ENCODE peak calls at places on chromosome 20, in four cellular contexts. One of them, this sample, is unnamed.

GRCh38 chr20:58797371-58798050 is 53.2 kb downstream of the GNAS-AS1 start:
- DNase-seq in left ventricle myocardium inferior: no peak
- DNase-seq in A549: no peak
- DNase-seq in heart left ventricle: no peak
- DNase-seq in this sample: no peak

GRCh38 chr20:59753836-59754235 is 149.5 kb downstream of the PHACTR3 start:
- DNase-seq in left ventricle myocardium inferior: no peak
- DNase-seq in A549: no peak
- DNase-seq in heart left ventricle: no peak
- DNase-seq in this sample: no peak

GRCh38 chr20:63748356-63749270 is 9.0 kb downstream of the SLC2A4RG start:
- DNase-seq in left ventricle myocardium inferior: no peak
- DNase-seq in A549: no peak
- DNase-seq in heart left ventricle: peak; percentile 31
- DNase-seq in this sample: no peak

GRCh38 chr20:48787861-48788375 is 39.9 kb downstream of the PREX1 start:
- DNase-seq in left ventricle myocardium inferior: no peak
- DNase-seq in A549: peak; percentile 28
- DNase-seq in heart left ventricle: no peak
- DNase-seq in this sample: peak; percentile 55

GRCh38 chr20:10927011-10927583 is 253.3 kb upstream of the JAG1 start:
- DNase-seq in left ventricle myocardium inferior: no peak
- DNase-seq in A549: no peak
- DNase-seq in heart left ventricle: no peak
- DNase-seq in this sample: no peak

GRCh38 chr20:4797275-4797674 is 75.6 kb downstream of the PRND start:
- DNase-seq in left ventricle myocardium inferior: no peak
- DNase-seq in A549: no peak
- DNase-seq in heart left ventricle: no peak
- DNase-seq in this sample: no peak

GRCh38 chr20:23362392-23363256 is 642 bp downstream of the GZF1 start:
- DNase-seq in left ventricle myocardium inferior: peak; percentile 51
- DNase-seq in A549: no peak
- DNase-seq in heart left ventricle: peak; percentile 66
- DNase-seq in this sample: peak; percentile 69

GRCh38 chr20:19918965-19919329 is 98.2 kb upstream of the NAA20 start:
- DNase-seq in left ventricle myocardium inferior: no peak
- DNase-seq in A549: no peak
- DNase-seq in heart left ventricle: no peak
- DNase-seq in this sample: no peak

GRCh38 chr20:3842332-3842930 is 4.2 kb upstream of the MAVS start:
- DNase-seq in left ventricle myocardium inferior: no peak
- DNase-seq in A549: no peak
- DNase-seq in heart left ventricle: no peak
- DNase-seq in this sample: no peak

GRCh38 chr20:15930324-15931305 is 642.6 kb downstream of the KIF16B start:
- DNase-seq in left ventricle myocardium inferior: no peak
- DNase-seq in A549: peak; percentile 43
- DNase-seq in heart left ventricle: no peak
- DNase-seq in this sample: peak; percentile 64

GRCh38 chr20:46255440-46256104 is 52.7 kb downstream of the CDH22 start:
- DNase-seq in left ventricle myocardium inferior: peak; percentile 78
- DNase-seq in A549: peak; percentile 31
- DNase-seq in heart left ventricle: peak; percentile 81
- DNase-seq in this sample: peak; percentile 86

DNA sequence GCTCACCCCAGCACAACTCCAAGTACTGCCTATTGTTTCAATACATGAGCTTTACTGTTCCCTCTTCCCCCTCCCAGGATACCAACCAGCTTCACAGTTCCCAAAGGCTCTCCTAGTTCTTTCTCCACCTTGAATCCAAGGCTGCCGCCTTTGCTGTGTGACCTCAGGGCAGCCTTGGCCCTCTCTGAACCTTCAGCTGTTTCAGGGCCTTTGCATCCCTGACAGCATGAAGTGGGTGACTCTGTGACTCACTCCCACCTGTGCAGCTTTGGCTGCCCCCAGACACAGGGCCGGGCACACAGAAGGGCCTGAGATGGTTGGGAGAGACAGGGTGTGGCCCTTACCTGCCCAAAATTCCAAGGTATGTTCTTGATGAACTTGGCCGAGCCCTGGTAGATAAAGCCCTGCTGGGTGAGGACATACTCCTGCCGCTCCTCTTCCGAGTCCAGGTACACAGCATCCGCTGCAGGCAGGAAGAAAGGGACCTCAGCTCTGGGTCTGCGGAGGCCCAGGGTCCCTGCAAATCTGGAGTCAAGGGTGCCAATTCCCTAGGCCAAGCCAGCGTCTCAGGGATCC is 14.4 kb downstream of the TGM2 start:
- DNase-seq in left ventricle myocardium inferior: no peak
- DNase-seq in A549: no peak
- DNase-seq in heart left ventricle: no peak
- DNase-seq in this sample: no peak
- H3K4me1 ChIP-seq in left ventricle myocardium inferior: peaks cover 72% of the 10 kb centered on the region
- H3K4me1 ChIP-seq in A549: peaks cover 73% of the 10 kb centered on the region
- H3K4me1 ChIP-seq in heart left ventricle: peaks cover 46% of the 10 kb centered on the region
- H3K4me1 ChIP-seq in this sample: peaks cover 16% of the 10 kb centered on the region

DNA sequence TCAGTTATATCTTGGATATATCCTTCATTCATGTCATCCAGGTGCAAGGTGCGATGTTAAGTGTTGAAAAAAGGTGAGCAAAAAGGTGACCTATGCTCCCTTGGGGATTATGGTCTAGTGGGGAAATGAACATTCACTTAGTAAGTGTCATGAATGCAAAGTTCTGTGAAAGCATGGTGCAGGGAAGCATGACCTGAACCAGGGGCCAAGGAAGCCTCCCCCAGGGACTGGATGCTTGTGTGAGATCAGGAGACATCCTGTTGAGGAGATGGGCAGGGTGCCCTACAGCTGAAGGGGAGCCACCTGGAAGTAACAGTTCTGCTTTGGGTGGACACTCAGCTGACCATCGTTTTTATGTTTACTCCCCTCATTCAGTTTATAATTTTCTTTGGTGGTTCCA is 179.5 kb downstream of the SYNDIG1 start:
- DNase-seq in left ventricle myocardium inferior: no peak
- DNase-seq in A549: no peak
- DNase-seq in heart left ventricle: no peak
- DNase-seq in this sample: no peak
- H3K4me1 ChIP-seq in left ventricle myocardium inferior: no peaks in the 10 kb centered on the region
- H3K4me1 ChIP-seq in A549: peaks cover 37% of the 10 kb centered on the region
- H3K4me1 ChIP-seq in heart left ventricle: no peaks in the 10 kb centered on the region
- H3K4me1 ChIP-seq in this sample: no peaks in the 10 kb centered on the region

GRCh38 chr20:50101900-50102299 is 11.1 kb downstream of the UBE2V1 start:
- DNase-seq in left ventricle myocardium inferior: no peak
- DNase-seq in A549: no peak
- DNase-seq in heart left ventricle: no peak
- DNase-seq in this sample: no peak
- H3K4me1 ChIP-seq in left ventricle myocardium inferior: peaks cover 94% of the 10 kb centered on the region
- H3K4me1 ChIP-seq in A549: peaks cover 55% of the 10 kb centered on the region
- H3K4me1 ChIP-seq in heart left ventricle: peaks cover 46% of the 10 kb centered on the region
- H3K4me1 ChIP-seq in this sample: peaks cover 37% of the 10 kb centered on the region

GRCh38 chr20:53922901-53923314 is 147.5 kb downstream of the BCAS1 start:
- DNase-seq in left ventricle myocardium inferior: no peak
- DNase-seq in A549: no peak
- DNase-seq in heart left ventricle: no peak
- DNase-seq in this sample: peak; percentile 41
- H3K4me1 ChIP-seq in left ventricle myocardium inferior: peaks cover 32% of the 10 kb centered on the region
- H3K4me1 ChIP-seq in A549: peaks cover 22% of the 10 kb centered on the region
- H3K4me1 ChIP-seq in heart left ventricle: peaks cover 25% of the 10 kb centered on the region
- H3K4me1 ChIP-seq in this sample: no peaks in the 10 kb centered on the region